ENCODE peak calls at places on chromosomes 7 and 10, in six cellular contexts. G is posterior cingulate gyrus; V is activated gamma-delta T cell treated with anti-CD3 and anti-CD28 coated beads, Interleukin-2, amount 50 U/mL, for 16 hours; U is MCF 10A; I is activated T-cell treated with anti-CD3 and anti-CD28 coated beads for 48 hours; O is amygdala. L is an unnamed sample.

GRCh38 chr7:9091282-9091681 is 657.9 kb downstream of the NXPH1 start:
- DNase-seq in V (no peak), O (no peak), I (no peak), G (no peak), U (peak), L (no peak)

GRCh38 chr10:24825551-24825950 is 101.9 kb upstream of the ARHGAP21 start:
- DNase-seq in I (no peak), G (no peak), O (no peak), V (no peak), U (no peak), L (no peak)

GRCh38 chr7:144824360-144824759 is 11.5 kb downstream of the TPK1 start:
- DNase-seq in I (no peak), O (no peak), V (no peak), U (peak), G (no peak), L (no peak)

GRCh38 chr7:121561717-121562116 is 165.6 kb upstream of the FAM3C start:
- DNase-seq in O (peak), U (peak), G (no peak), I (no peak), V (no peak), L (no peak)

GRCh38 chr7:18495412-18496335 is at the start of gene HDAC9:
- DNase-seq in O (peak), U (peak), V (no peak), G (peak), I (no peak), L (peak)

GRCh38 chr10:51430506-51430905 is 268.9 kb downstream of the CSTF2T start:
- DNase-seq in G (no peak), U (no peak), I (no peak), V (no peak), O (no peak), L (no peak)

GRCh38 chr10:11687779-11688447 is 54.3 kb upstream of the ECHDC3 start:
- DNase-seq in U (peak), G (no peak), I (no peak), O (no peak), V (no peak), L (no peak)

GRCh38 chr10:90417466-90418210 is 440.2 kb downstream of the HTR7 start:
- DNase-seq in V (no peak), U (no peak), G (no peak), O (no peak), I (no peak), L (no peak)

GRCh38 chr7:95997632-95998031 is 225.3 kb downstream of the DYNC1I1 start:
- DNase-seq in I (no peak), G (no peak), U (no peak), O (no peak), V (no peak), L (no peak)

GRCh38 chr7:77580762-77581350 is 43.8 kb downstream of the PTPN12 start:
- DNase-seq in G (no peak), I (no peak), U (peak), O (no peak), V (no peak), L (no peak)

GRCh38 chr7:46934198-46934825 is 647.6 kb downstream of the TNS3 start:
- DNase-seq in G (no peak), U (peak), O (no peak), V (no peak), I (no peak), L (no peak)

GRCh38 chr7:133255461-133255860 is 2.6 kb downstream of the EXOC4 start:
- DNase-seq in U (no peak), V (no peak), I (no peak), G (no peak), O (no peak), L (no peak)

GRCh38 chr7:157909370-157909769 is 572.6 kb downstream of the DNAJB6 start:
- DNase-seq in U (no peak), V (no peak), G (peak), I (no peak), O (no peak), L (no peak)

GRCh38 chr7:121302214-121302745 is 26.5 kb upstream of the WNT16 start:
- DNase-seq in G (no peak), O (no peak), V (no peak), U (no peak), I (no peak), L (no peak)

GRCh38 chr7:4621401-4621800 is 60.7 kb upstream of the FOXK1 start:
- DNase-seq in U (no peak), I (no peak), V (no peak), G (no peak), O (no peak), L (no peak)

GRCh38 chr7:111364413-111364812 is 197.9 kb downstream of the IMMP2L start:
- DNase-seq in U (peak), I (no peak), G (no peak), V (no peak), O (no peak), L (no peak)

GRCh38 chr10:119245272-119245671 is 37.9 kb downstream of the GRK5 start:
- DNase-seq in G (no peak), O (no peak), U (no peak), I (no peak), V (no peak), L (no peak)

GRCh38 chr10:34824870-34825269 is 9.8 kb upstream of the PARD3 start:
- DNase-seq in G (no peak), I (no peak), U (peak), V (no peak), O (no peak), L (no peak)

GRCh38 chr10:43120948-43121290 is 17.3 kb upstream of the CSGALNACT2 start:
- DNase-seq in G (peak), I (peak), O (no peak), V (peak), U (no peak), L (no peak)

GRCh38 chr10:129959544-129960492 is 4.3 kb downstream of the EBF3 start:
- DNase-seq in G (no peak), O (no peak), V (no peak), I (no peak), U (no peak), L (no peak)

GRCh38 chr7:156614434-156615264 is 25.9 kb upstream of the RNF32 start:
- DNase-seq in G (no peak), V (no peak), I (no peak), U (no peak), O (no peak), L (no peak)

GRCh38 chr10:70666960-70667798 is 5.1 kb upstream of the ADAMTS14 start:
- DNase-seq in G (no peak), U (no peak), V (no peak), I (no peak), O (no peak), L (no peak)

GRCh38 chr10:33542747-33543505 is 208.5 kb upstream of the NRP1 start:
- DNase-seq in G (no peak), I (no peak), O (no peak), V (no peak), U (peak), L (no peak)

GRCh38 chr10:87618470-87619423 is 40.9 kb upstream of the PAPSS2 start:
- DNase-seq in I (no peak), G (no peak), O (no peak), V (no peak), U (peak), L (no peak)

GRCh38 chr7:23277359-23277989 is 21.7 kb upstream of the MALSU1 start:
- DNase-seq in G (no peak), O (no peak), U (peak), V (no peak), I (no peak), L (peak)

GRCh38 chr7:139452948-139453672 is 30.4 kb downstream of the KLRG2 start:
- DNase-seq in V (no peak), G (no peak), I (no peak), O (no peak), U (no peak), L (no peak)